ENCODE peak calls at places on chromosomes 4 and X, in eight cellular contexts. One of them, this sample, is unnamed.

GRCh38 chr4:148152868-148153630 is 289.2 kb downstream of the NR3C2 start:
- DNase-seq in MM.1S: no peak
- DNase-seq in IMR-90: no peak
- DNase-seq in fibroblast of lung: no peak
- DNase-seq in keratinocyte: no peak
- DNase-seq in mammary epithelial cell: no peak
- DNase-seq in HCT116: no peak
- DNase-seq in neural progenitor cell: no peak
- DNase-seq in this sample: no peak

GRCh38 chrX:66046612-66047235 is 6.8 kb upstream of the VSIG4 start:
- DNase-seq in MM.1S: peak; percentile 67
- DNase-seq in IMR-90: no peak
- DNase-seq in fibroblast of lung: no peak
- DNase-seq in keratinocyte: no peak
- DNase-seq in mammary epithelial cell: no peak
- DNase-seq in HCT116: no peak
- DNase-seq in neural progenitor cell: no peak
- DNase-seq in this sample: no peak

GRCh38 chrX:72573158-72573511 is 492 bp upstream of the HDAC8 start:
- DNase-seq in MM.1S: no peak
- DNase-seq in IMR-90: no peak
- DNase-seq in fibroblast of lung: no peak
- DNase-seq in keratinocyte: no peak
- DNase-seq in mammary epithelial cell: no peak
- DNase-seq in HCT116: no peak
- DNase-seq in neural progenitor cell: no peak
- DNase-seq in this sample: no peak

GRCh38 chrX:56232221-56233082 is at the start of gene KLF8:
- DNase-seq in MM.1S: no peak
- DNase-seq in IMR-90: no peak
- DNase-seq in fibroblast of lung: no peak
- DNase-seq in keratinocyte: peak; percentile 19
- DNase-seq in mammary epithelial cell: peak; percentile 71
- DNase-seq in HCT116: peak; percentile 8
- DNase-seq in neural progenitor cell: peak; percentile 77
- DNase-seq in this sample: peak; percentile 71

GRCh38 chrX:135543924-135544323 is 23.5 kb downstream of the INTS6L start:
- DNase-seq in MM.1S: no peak
- DNase-seq in IMR-90: no peak
- DNase-seq in fibroblast of lung: no peak
- DNase-seq in keratinocyte: no peak
- DNase-seq in mammary epithelial cell: no peak
- DNase-seq in HCT116: no peak
- DNase-seq in neural progenitor cell: peak; percentile 13
- DNase-seq in this sample: peak; percentile 54

GRCh38 chr4:115278830-115279229 is 165.4 kb upstream of the NDST4 start:
- DNase-seq in MM.1S: no peak
- DNase-seq in IMR-90: no peak
- DNase-seq in fibroblast of lung: no peak
- DNase-seq in keratinocyte: no peak
- DNase-seq in mammary epithelial cell: no peak
- DNase-seq in HCT116: no peak
- DNase-seq in neural progenitor cell: no peak
- DNase-seq in this sample: no peak

GRCh38 chrX:4579480-4579879 is 866.0 kb upstream of the PRKX start:
- DNase-seq in MM.1S: no peak
- DNase-seq in IMR-90: no peak
- DNase-seq in fibroblast of lung: no peak
- DNase-seq in keratinocyte: no peak
- DNase-seq in mammary epithelial cell: no peak
- DNase-seq in HCT116: no peak
- DNase-seq in neural progenitor cell: no peak
- DNase-seq in this sample: no peak

GRCh38 chr4:124980276-124980752 is 267.8 kb upstream of the ANKRD50 start:
- DNase-seq in MM.1S: no peak
- DNase-seq in IMR-90: peak; percentile 74
- DNase-seq in fibroblast of lung: peak; percentile 89
- DNase-seq in keratinocyte: no peak
- DNase-seq in mammary epithelial cell: peak; percentile 25
- DNase-seq in HCT116: no peak
- DNase-seq in neural progenitor cell: no peak
- DNase-seq in this sample: no peak

GRCh38 chr4:183503497-183504063 is 1.3 kb upstream of the ING2 start:
- DNase-seq in MM.1S: no peak
- DNase-seq in IMR-90: no peak
- DNase-seq in fibroblast of lung: no peak
- DNase-seq in keratinocyte: no peak
- DNase-seq in mammary epithelial cell: no peak
- DNase-seq in HCT116: no peak
- DNase-seq in neural progenitor cell: no peak
- DNase-seq in this sample: no peak

GRCh38 chrX:56068274-56068758 is 163.8 kb upstream of the KLF8 start:
- DNase-seq in MM.1S: peak; percentile 75
- DNase-seq in IMR-90: no peak
- DNase-seq in fibroblast of lung: no peak
- DNase-seq in keratinocyte: no peak
- DNase-seq in mammary epithelial cell: no peak
- DNase-seq in HCT116: no peak
- DNase-seq in neural progenitor cell: no peak
- DNase-seq in this sample: no peak

GRCh38 chr4:2074588-2074987 is 15.5 kb downstream of the NAT8L start:
- DNase-seq in MM.1S: no peak
- DNase-seq in IMR-90: no peak
- DNase-seq in fibroblast of lung: no peak
- DNase-seq in keratinocyte: no peak
- DNase-seq in mammary epithelial cell: no peak
- DNase-seq in HCT116: no peak
- DNase-seq in neural progenitor cell: no peak
- DNase-seq in this sample: no peak

GRCh38 chrX:77431227-77431626 is 16.0 kb upstream of the FGF16 start:
- DNase-seq in MM.1S: no peak
- DNase-seq in IMR-90: peak; percentile 12
- DNase-seq in fibroblast of lung: peak; percentile 61
- DNase-seq in keratinocyte: no peak
- DNase-seq in mammary epithelial cell: no peak
- DNase-seq in HCT116: no peak
- DNase-seq in neural progenitor cell: no peak
- DNase-seq in this sample: no peak

GRCh38 chr4:102868153-102868781 is 525 bp upstream of the CISD2 start:
- DNase-seq in MM.1S: no peak
- DNase-seq in IMR-90: no peak
- DNase-seq in fibroblast of lung: no peak
- DNase-seq in keratinocyte: no peak
- DNase-seq in mammary epithelial cell: no peak
- DNase-seq in HCT116: no peak
- DNase-seq in neural progenitor cell: no peak
- DNase-seq in this sample: peak; percentile 37

GRCh38 chrX:119573840-119574393 is 446 bp upstream of the UBE2A start:
- DNase-seq in MM.1S: peak; percentile 7
- DNase-seq in IMR-90: peak; percentile 20
- DNase-seq in fibroblast of lung: peak; percentile 55
- DNase-seq in keratinocyte: no peak
- DNase-seq in mammary epithelial cell: peak; percentile 32
- DNase-seq in HCT116: peak; percentile 15
- DNase-seq in neural progenitor cell: no peak
- DNase-seq in this sample: peak; percentile 37

GRCh38 chr4:10582059-10582686 is 102.4 kb downstream of the CLNK start:
- DNase-seq in MM.1S: peak; percentile 37
- DNase-seq in IMR-90: peak; percentile 69
- DNase-seq in fibroblast of lung: peak; percentile 37
- DNase-seq in keratinocyte: no peak
- DNase-seq in mammary epithelial cell: peak; percentile 35
- DNase-seq in HCT116: peak; percentile 54
- DNase-seq in neural progenitor cell: peak; percentile 60
- DNase-seq in this sample: peak; percentile 31

GRCh38 chr4:82360298-82361177 is 13.3 kb downstream of the HNRNPD start:
- DNase-seq in MM.1S: peak; percentile 24
- DNase-seq in IMR-90: peak; percentile 29
- DNase-seq in fibroblast of lung: no peak
- DNase-seq in keratinocyte: no peak
- DNase-seq in mammary epithelial cell: peak; percentile 20
- DNase-seq in HCT116: no peak
- DNase-seq in neural progenitor cell: peak; percentile 67
- DNase-seq in this sample: no peak

GRCh38 chr4:154731756-154732155 is 12.0 kb upstream of the LRAT start:
- DNase-seq in MM.1S: no peak
- DNase-seq in IMR-90: no peak
- DNase-seq in fibroblast of lung: no peak
- DNase-seq in keratinocyte: no peak
- DNase-seq in mammary epithelial cell: peak; percentile 57
- DNase-seq in HCT116: no peak
- DNase-seq in neural progenitor cell: no peak
- DNase-seq in this sample: no peak

GRCh38 chrX:680062-680461 is 49.5 kb downstream of the SHOX start:
- DNase-seq in MM.1S: no peak
- DNase-seq in IMR-90: no peak
- DNase-seq in fibroblast of lung: no peak
- DNase-seq in keratinocyte: no peak
- DNase-seq in mammary epithelial cell: no peak
- DNase-seq in HCT116: no peak
- DNase-seq in neural progenitor cell: no peak
- DNase-seq in this sample: no peak

GRCh38 chr4:71126719-71127118 is 133.3 kb downstream of the DCK start:
- DNase-seq in MM.1S: no peak
- DNase-seq in IMR-90: peak; percentile 99
- DNase-seq in fibroblast of lung: peak; percentile 99
- DNase-seq in keratinocyte: peak; percentile 15
- DNase-seq in mammary epithelial cell: peak; percentile 90
- DNase-seq in HCT116: peak; percentile 8
- DNase-seq in neural progenitor cell: no peak
- DNase-seq in this sample: no peak

GRCh38 chrX:47956016-47956415 is 47.8 kb downstream of the ZNF182 start:
- DNase-seq in MM.1S: no peak
- DNase-seq in IMR-90: no peak
- DNase-seq in fibroblast of lung: no peak
- DNase-seq in keratinocyte: no peak
- DNase-seq in mammary epithelial cell: no peak
- DNase-seq in HCT116: no peak
- DNase-seq in neural progenitor cell: no peak
- DNase-seq in this sample: no peak

GRCh38 chrX:154592505-154592904 is 7.6 kb downstream of the CTAG1A start:
- DNase-seq in MM.1S: no peak
- DNase-seq in IMR-90: no peak
- DNase-seq in fibroblast of lung: no peak
- DNase-seq in keratinocyte: no peak
- DNase-seq in mammary epithelial cell: no peak
- DNase-seq in HCT116: no peak
- DNase-seq in neural progenitor cell: no peak
- DNase-seq in this sample: no peak

GRCh38 chr4:106317815-106318214 is 1.5 kb downstream of the AIMP1 start:
- DNase-seq in MM.1S: no peak
- DNase-seq in IMR-90: no peak
- DNase-seq in fibroblast of lung: no peak
- DNase-seq in keratinocyte: no peak
- DNase-seq in mammary epithelial cell: no peak
- DNase-seq in HCT116: no peak
- DNase-seq in neural progenitor cell: no peak
- DNase-seq in this sample: no peak
- H3K9ac ChIP-seq in MM.1S: no peak overlapping the region
- H3K9ac ChIP-seq in IMR-90: no peak overlapping the region
- H3K9ac ChIP-seq in fibroblast of lung: no peak overlapping the region
- H3K9ac ChIP-seq in keratinocyte: no peak overlapping the region
- H3K9ac ChIP-seq in mammary epithelial cell: peak overlapping the region; percentile 98
- H3K9ac ChIP-seq in HCT116: peak overlapping the region; percentile 87
- H3K9ac ChIP-seq in neural progenitor cell: no peak overlapping the region
- H3K9ac ChIP-seq in this sample: no peak overlapping the region

GRCh38 chr4:142130636-142131035 is 494.3 kb downstream of the IL15 start:
- DNase-seq in MM.1S: no peak
- DNase-seq in IMR-90: no peak
- DNase-seq in fibroblast of lung: no peak
- DNase-seq in keratinocyte: no peak
- DNase-seq in mammary epithelial cell: no peak
- DNase-seq in HCT116: no peak
- DNase-seq in neural progenitor cell: no peak
- DNase-seq in this sample: no peak
- H3K4me1 ChIP-seq in MM.1S: no peaks in the 10 kb centered on the region
- H3K4me1 ChIP-seq in IMR-90: peaks cover 5% of the 10 kb centered on the region
- H3K4me1 ChIP-seq in fibroblast of lung: no peaks in the 10 kb centered on the region
- H3K4me1 ChIP-seq in keratinocyte: no peaks in the 10 kb centered on the region
- H3K4me1 ChIP-seq in mammary epithelial cell: peaks cover 6% of the 10 kb centered on the region
- H3K4me1 ChIP-seq in HCT116: no peaks in the 10 kb centered on the region
- H3K4me1 ChIP-seq in neural progenitor cell: no peaks in the 10 kb centered on the region
- H3K4me1 ChIP-seq in this sample: no peaks in the 10 kb centered on the region

DNA sequence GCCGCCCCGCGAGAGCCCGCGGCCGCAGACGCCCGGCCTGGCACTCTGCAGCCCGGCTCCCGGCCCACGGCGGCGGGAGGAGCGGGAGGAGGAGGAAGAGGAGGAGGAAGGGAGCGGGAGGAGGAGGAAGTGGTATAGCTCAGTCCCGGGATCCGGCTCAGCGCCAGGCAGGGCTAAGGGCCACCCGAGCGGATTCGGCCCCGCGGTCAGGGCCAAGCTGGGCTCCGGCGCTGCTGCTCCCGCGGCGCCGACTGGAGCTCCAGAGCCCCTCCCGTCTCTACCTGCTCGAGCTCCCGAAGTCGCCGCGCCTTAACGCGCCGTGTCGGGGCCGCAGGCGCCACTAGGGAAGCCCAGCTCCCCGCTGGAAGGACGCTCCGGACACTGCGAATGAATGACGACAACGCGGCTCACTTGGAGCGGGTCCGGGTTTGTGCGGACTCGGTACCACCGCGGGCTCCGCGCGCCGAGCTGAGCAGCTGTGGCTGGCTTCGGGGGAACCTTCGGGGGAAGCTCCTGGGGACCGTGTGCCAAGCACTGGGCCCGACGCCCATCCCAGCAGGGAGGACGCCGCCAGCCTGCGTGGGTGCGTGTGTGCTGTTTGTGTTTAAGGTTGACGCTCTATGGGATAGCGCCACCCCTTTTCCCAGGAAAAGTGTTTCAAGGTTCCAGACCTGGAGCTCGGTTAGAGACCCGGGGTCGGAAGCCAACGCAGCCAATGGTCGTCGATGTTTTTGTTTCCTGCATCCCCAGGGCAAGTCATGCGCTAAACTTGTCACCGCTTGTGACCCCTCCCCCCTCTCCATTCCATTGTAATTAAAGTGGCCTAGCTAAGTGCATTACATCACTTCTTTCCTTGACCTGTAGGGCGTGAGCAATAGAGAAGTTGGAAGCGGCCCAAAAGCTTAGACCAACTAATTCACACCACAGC is at the start of gene TBC1D9:
- DNase-seq in MM.1S: peak; percentile 82
- DNase-seq in IMR-90: peak; percentile 55
- DNase-seq in fibroblast of lung: peak; percentile 86
- DNase-seq in keratinocyte: peak; percentile 86
- DNase-seq in mammary epithelial cell: peak; percentile 87
- DNase-seq in HCT116: peak; percentile 86
- DNase-seq in neural progenitor cell: peak; percentile 94
- DNase-seq in this sample: peak; percentile 87
- TF ChIP-seq CTCF in MM.1S: no peak
- TF ChIP-seq CTCF in IMR-90: no peak
- TF ChIP-seq CTCF in fibroblast of lung: no peak
- TF ChIP-seq CTCF in keratinocyte: no peak
- TF ChIP-seq CTCF in mammary epithelial cell: no peak
- TF ChIP-seq CTCF in HCT116: peak; percentile 4
- TF ChIP-seq CTCF in neural progenitor cell: no peak
- TF ChIP-seq CTCF in this sample: no peak

DNA sequence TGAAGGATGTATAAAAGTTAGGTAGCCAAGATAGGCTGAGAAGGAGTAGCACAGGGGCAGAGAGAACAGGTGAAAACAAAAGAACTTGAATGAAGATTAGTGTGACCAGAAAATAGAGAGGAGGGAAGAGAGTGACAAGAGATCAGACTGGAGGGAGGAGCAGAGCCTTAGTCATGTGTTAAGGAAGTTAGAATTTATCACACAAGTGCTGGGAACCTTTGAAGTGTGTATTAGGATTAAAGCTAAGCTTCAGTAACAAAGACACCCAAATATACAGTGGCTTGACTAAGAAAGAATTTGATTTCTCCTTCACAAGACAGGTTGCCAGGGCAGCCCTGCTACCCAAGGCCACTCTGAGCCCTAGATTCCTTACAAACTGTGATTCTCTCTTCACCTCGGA is 10.7 kb upstream of the CCDC149 start:
- DNase-seq in MM.1S: no peak
- DNase-seq in IMR-90: no peak
- DNase-seq in fibroblast of lung: no peak
- DNase-seq in keratinocyte: no peak
- DNase-seq in mammary epithelial cell: no peak
- DNase-seq in HCT116: no peak
- DNase-seq in neural progenitor cell: no peak
- DNase-seq in this sample: no peak
- H3K9ac ChIP-seq in MM.1S: no peak overlapping the region
- H3K9ac ChIP-seq in IMR-90: no peak overlapping the region
- H3K9ac ChIP-seq in fibroblast of lung: no peak overlapping the region
- H3K9ac ChIP-seq in keratinocyte: no peak overlapping the region
- H3K9ac ChIP-seq in mammary epithelial cell: no peak overlapping the region
- H3K9ac ChIP-seq in HCT116: no peak overlapping the region
- H3K9ac ChIP-seq in neural progenitor cell: no peak overlapping the region
- H3K9ac ChIP-seq in this sample: no peak overlapping the region

This sample was measured in colonic mucosa.